ENCODE peak calls at places on chromosome 9, in seven cellular contexts. M, Y, P, W, T, D and L are unnamed samples.

GRCh38 chr9:111099199-111100005 is 61.1 kb upstream of the LPAR1 start:
- DNase-seq in D (no peak), W (no peak), T (peak), P (peak), Y (peak), M (peak), L (peak)

GRCh38 chr9:76521906-76522305 is 62.9 kb downstream of the GCNT1 start:
- DNase-seq in T (no peak), W (no peak), M (peak), P (no peak), Y (no peak), D (no peak), L (no peak)

GRCh38 chr9:103193992-103194391 is 198.9 kb downstream of the CYLC2 start:
- DNase-seq in M (no peak), D (no peak), Y (no peak), P (no peak), T (no peak), W (no peak), L (no peak)

GRCh38 chr9:25029724-25030123 is 484.0 kb upstream of the IZUMO3 start:
- DNase-seq in P (no peak), W (no peak), D (no peak), M (no peak), T (no peak), Y (no peak), L (no peak)

GRCh38 chr9:126915281-126915816 is 767 bp downstream of the RALGPS1 start:
- DNase-seq in T (no peak), Y (peak), W (no peak), M (peak), P (peak), D (peak), L (peak)

GRCh38 chr9:98944130-98945074 is 695 bp downstream of the COL15A1 start:
- DNase-seq in W (no peak), D (peak), P (no peak), T (peak), Y (peak), M (peak), L (peak)

GRCh38 chr9:83707518-83707767 is 315 bp downstream of the UBQLN1 start:
- DNase-seq in M (peak), W (no peak), Y (no peak), D (no peak), P (no peak), T (peak), L (no peak)

GRCh38 chr9:75964431-75964830 is 74.0 kb downstream of the PCSK5 start:
- DNase-seq in M (peak), P (peak), T (no peak), W (no peak), Y (no peak), D (no peak), L (no peak)

GRCh38 chr9:25678147-25678666 is at the start of gene TUSC1:
- DNase-seq in Y (peak), W (peak), T (peak), D (peak), M (peak), P (peak), L (peak)

GRCh38 chr9:96061293-96061987 is 185.9 kb downstream of the ERCC6L2 start:
- DNase-seq in W (peak), T (peak), D (peak), Y (no peak), M (peak), P (peak), L (peak)

GRCh38 chr9:22469928-22470544 is 23.4 kb downstream of the DMRTA1 start:
- DNase-seq in P (peak), T (peak), D (peak), M (peak), W (peak), Y (peak), L (peak)

GRCh38 chr9:27394826-27395201 is 97.9 kb upstream of the EQTN start:
- DNase-seq in W (no peak), D (no peak), P (no peak), T (no peak), M (no peak), Y (no peak), L (no peak)

GRCh38 chr9:93107825-93108161 is 11.8 kb downstream of the CARD19 start:
- DNase-seq in D (no peak), W (no peak), M (no peak), T (no peak), Y (no peak), P (no peak), L (no peak)

GRCh38 chr9:88852794-88853193 is 138.5 kb upstream of the S1PR3 start:
- DNase-seq in M (peak), T (peak), Y (no peak), D (no peak), P (peak), W (peak), L (no peak)

GRCh38 chr9:75087279-75087823 is 604 bp downstream of the NMRK1 start:
- DNase-seq in Y (no peak), W (peak), P (peak), D (no peak), M (peak), T (peak), L (no peak)

GRCh38 chr9:93654351-93654961 is 78.1 kb downstream of the PHF2 start:
- DNase-seq in T (no peak), P (no peak), Y (no peak), D (no peak), W (no peak), M (no peak), L (no peak)

GRCh38 chr9:91100878-91101450 is 260.8 kb downstream of the AUH start:
- DNase-seq in M (peak), P (no peak), W (peak), T (no peak), D (no peak), Y (no peak), L (no peak)

GRCh38 chr9:81028504-81028903 is 660.8 kb downstream of the TLE1 start:
- DNase-seq in D (no peak), Y (no peak), M (peak), W (peak), T (peak), P (peak), L (no peak)

GRCh38 chr9:72894342-72894741 is 58.5 kb downstream of the ALDH1A1 start:
- DNase-seq in P (peak), M (no peak), D (no peak), Y (peak), T (no peak), W (peak), L (no peak)

GRCh38 chr9:36991516-36992134 is 42.4 kb downstream of the PAX5 start:
- DNase-seq in T (no peak), M (peak), P (peak), Y (peak), D (peak), W (no peak), L (peak)

GRCh38 chr9:137302176-137303030 is at the start of gene NRARP:
- DNase-seq in Y (peak), T (peak), D (peak), M (peak), P (peak), W (peak), L (peak)

GRCh38 chr9:257957-258356 is 43.3 kb downstream of the DOCK8 start:
- DNase-seq in Y (no peak), D (no peak), M (no peak), W (no peak), P (no peak), T (no peak), L (no peak)

GRCh38 chr9:126705767-126706697 is 92.3 kb downstream of the LMX1B start:
- DNase-seq in D (peak), Y (no peak), T (peak), W (peak), M (peak), P (peak), L (peak)

GRCh38 chr9:136968333-136969127 is 8.8 kb upstream of the PTGDS start:
- DNase-seq in T (no peak), W (no peak), D (no peak), M (no peak), P (no peak), Y (no peak), L (no peak)

GRCh38 chr9:96680812-96681499 is 25.8 kb upstream of the PRXL2C start:
- DNase-seq in M (no peak), Y (no peak), D (no peak), T (no peak), P (no peak), W (no peak), L (no peak)

GRCh38 chr9:106752581-106752980 is 110.4 kb upstream of the ZNF462 start:
- DNase-seq in M (no peak), W (peak), P (peak), D (no peak), T (peak), Y (no peak), L (no peak)

GRCh38 chr9:77017505-77017894 is 2.0 kb upstream of the FOXB2 start:
- DNase-seq in Y (no peak), W (no peak), T (no peak), D (no peak), P (no peak), M (no peak), L (no peak)

GRCh38 chr9:21709464-21710058 is 92.9 kb upstream of the MTAP start:
- DNase-seq in M (peak), W (peak), Y (peak), P (peak), D (peak), T (peak), L (peak)

GRCh38 chr9:128001411-128002298 is 20.9 kb upstream of the EEIG1 start:
- DNase-seq in P (peak), T (peak), W (peak), D (peak), Y (no peak), M (peak), L (peak)

GRCh38 chr9:116152390-116152789 is 1.2 kb upstream of the PAPPA start:
- DNase-seq in Y (no peak), T (no peak), M (no peak), P (no peak), W (peak), D (no peak), L (no peak)

DNA sequence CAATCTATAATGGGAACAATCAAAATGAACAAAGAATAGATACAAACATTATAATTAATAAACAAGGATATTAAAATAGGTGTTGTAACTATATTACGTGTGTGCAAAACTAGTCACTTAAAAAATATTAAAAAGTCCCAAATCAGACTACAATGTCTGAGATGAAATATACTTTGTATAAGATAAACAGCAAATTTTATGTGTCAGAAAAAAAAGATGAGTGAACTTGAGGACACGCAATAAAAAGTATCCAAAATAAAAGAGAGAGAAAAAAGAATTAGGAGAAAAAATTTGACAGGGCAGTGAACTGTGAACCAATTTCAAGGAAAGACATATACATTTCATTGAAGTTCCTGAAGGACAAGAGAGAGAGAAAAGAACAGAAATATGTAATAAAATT is 37.0 kb downstream of the AGTPBP1 start:
- DNase-seq in W (no peak), T (no peak), D (no peak), M (no peak), P (no peak), Y (no peak), L (no peak)
- H2BK5ac ChIP-seq in W (no peak), T (no peak), D (no peak), M (no peak), P (no peak), Y (no peak), L (no peak)

DNA sequence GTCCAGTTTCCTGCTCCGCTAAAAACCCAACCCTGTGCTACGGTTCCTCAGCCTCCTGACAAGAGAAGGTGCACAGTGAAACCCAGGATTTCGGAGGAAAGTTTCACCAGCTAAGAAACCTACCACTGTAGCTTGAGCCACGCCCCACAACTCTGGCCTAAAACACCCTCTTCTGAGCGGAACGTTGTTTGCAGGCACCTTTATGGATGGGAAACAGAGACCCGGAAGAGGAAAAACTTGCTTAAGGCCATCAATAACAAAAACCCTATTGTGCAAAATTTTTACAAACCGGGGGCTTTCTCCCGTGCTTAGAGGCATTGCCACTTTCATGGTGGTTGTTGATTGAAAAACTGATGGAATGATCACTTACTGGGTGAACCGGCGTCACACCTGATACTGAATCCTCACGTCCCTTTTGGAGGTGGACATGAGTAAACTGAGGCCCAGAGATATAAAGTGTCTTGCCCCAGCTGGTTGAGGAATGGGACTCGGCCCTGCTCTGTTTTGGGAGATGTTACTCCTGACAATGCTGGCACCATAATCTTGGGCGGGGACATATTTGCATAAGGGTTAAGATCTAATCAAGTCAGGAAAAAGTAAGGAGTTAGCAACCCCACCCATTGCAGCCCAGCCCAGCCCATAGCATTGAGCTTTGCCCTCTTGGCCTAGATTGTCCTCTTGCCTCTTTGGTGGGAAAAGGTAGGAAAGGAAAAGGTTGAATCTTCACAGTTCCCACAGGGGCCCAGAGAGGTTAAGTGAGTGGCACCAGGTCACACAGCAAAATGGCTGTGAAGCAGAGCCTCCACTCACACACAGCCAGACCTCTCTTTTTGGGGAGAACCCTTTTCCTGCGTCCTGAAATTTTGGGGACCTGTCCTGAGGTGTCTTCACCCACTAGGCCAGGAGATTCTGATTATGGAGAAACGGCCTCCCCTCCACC is 23.2 kb upstream of the PTGS1 start:
- DNase-seq in T (peak), W (no peak), M (peak), D (no peak), P (peak), Y (no peak), L (no peak)
- H3K27ac ChIP-seq in T (no peak), W (no peak), M (no peak), D (no peak), P (no peak), Y (no peak), L (no peak)

GRCh38 chr9:4740623-4741364 is at the start of gene AK3:
- DNase-seq in Y (peak), M (peak), P (peak), D (peak), T (peak), W (peak), L (peak)
- H2BK5ac ChIP-seq in Y (peak), M (peak), P (peak), D (peak), T (peak), W (peak), L (no peak)

GRCh38 chr9:87336914-87337333 is 160.7 kb upstream of the DAPK1 start:
- DNase-seq in M (peak), P (peak), W (peak), Y (peak), T (peak), D (no peak), L (no peak)

GRCh38 chr9:87337335-87338074 is 160.2 kb upstream of the DAPK1 start:
- DNase-seq in D (no peak), W (no peak), T (peak), Y (peak), M (peak), P (peak), L (peak)

GRCh38 chr9:87333802-87334201 is 163.9 kb upstream of the DAPK1 start:
- DNase-seq in T (no peak), M (peak), Y (no peak), W (no peak), P (no peak), D (no peak), L (no peak)

GRCh38 chr9:87336407-87336806 is 161.3 kb upstream of the DAPK1 start:
- DNase-seq in D (no peak), T (peak), P (peak), M (peak), Y (no peak), W (no peak), L (no peak)

GRCh38 chr9:87334366-87334765 is 163.3 kb upstream of the DAPK1 start:
- DNase-seq in M (peak), P (no peak), T (no peak), Y (no peak), W (no peak), D (no peak), L (no peak)
- H3K27ac ChIP-seq in M (no peak), P (no peak), T (no peak), Y (no peak), W (no peak), D (no peak), L (no peak)

DNA sequence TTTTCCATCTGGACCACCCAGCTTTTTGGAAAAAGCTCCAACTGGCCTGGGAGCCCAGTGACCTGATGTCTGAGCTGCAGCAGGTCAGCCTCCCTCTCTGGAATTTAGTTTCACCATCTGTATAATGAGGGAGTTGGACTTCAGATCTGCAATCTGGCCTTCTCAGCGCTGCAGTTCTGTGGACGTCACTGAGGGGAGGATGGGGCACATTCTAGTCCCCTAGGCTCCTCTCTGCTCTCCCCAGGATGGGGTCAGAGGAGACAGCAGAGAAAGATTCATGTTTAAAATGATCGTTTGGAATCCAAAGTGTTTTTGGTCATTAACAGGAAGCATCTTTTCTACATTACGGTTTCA is 10.2 kb downstream of the OR13J1 start:
- DNase-seq in T (no peak), W (no peak), D (peak), P (no peak), M (no peak), Y (no peak), L (no peak)
- H2BK5ac ChIP-seq in T (no peak), W (no peak), D (no peak), P (no peak), M (no peak), Y (no peak), L (no peak)

GRCh38 chr9:132647806-132648205 is 22.0 kb downstream of the DDX31 start:
- DNase-seq in P (no peak), Y (no peak), T (no peak), W (peak), D (no peak), M (no peak), L (no peak)

GRCh38 chr9:132648685-132649084 is 21.1 kb downstream of the DDX31 start:
- DNase-seq in P (no peak), W (no peak), D (no peak), T (no peak), Y (no peak), M (no peak), L (no peak)

GRCh38 chr9:132648283-132648682 is 21.5 kb downstream of the DDX31 start:
- DNase-seq in P (no peak), D (no peak), Y (no peak), M (no peak), W (no peak), T (no peak), L (no peak)

GRCh38 chr9:132647355-132647754 is 22.4 kb downstream of the DDX31 start:
- DNase-seq in T (peak), D (no peak), W (peak), Y (no peak), M (peak), P (no peak), L (no peak)

DNA sequence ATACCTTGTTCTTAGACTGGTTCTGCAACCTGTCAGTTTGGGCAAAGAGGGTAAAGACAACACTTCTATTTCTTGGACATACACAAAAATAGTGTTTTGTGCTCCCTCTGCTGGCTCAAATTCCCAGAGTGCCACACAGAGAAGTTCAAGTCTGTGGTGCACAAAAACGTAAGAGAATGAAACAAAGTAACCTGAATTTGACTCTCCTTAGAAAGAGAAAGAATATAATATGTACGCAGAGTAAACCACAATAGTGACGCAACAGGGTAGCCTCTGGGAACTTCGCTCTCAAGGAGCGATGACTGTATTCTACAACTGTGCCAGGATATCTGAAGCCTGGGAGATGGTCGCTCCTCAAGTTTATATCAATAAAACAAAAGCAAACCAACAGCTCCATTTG is 18.5 kb downstream of the DDX31 start:
- DNase-seq in T (peak), W (peak), Y (no peak), D (no peak), P (no peak), M (peak), L (no peak)
- H3K27ac ChIP-seq in T (no peak), W (no peak), Y (no peak), D (no peak), P (no peak), M (no peak), L (no peak)

GRCh38 chr9:124052401-124052800 is 40.8 kb downstream of the LHX2 start:
- DNase-seq in Y (no peak), M (no peak), W (no peak), D (no peak), P (no peak), T (no peak), L (no peak)
- H2BK5ac ChIP-seq in Y (no peak), M (no peak), W (no peak), D (no peak), P (no peak), T (no peak), L (no peak)

GRCh38 chr9:9847750-9848149 is 765.1 kb downstream of the PTPRD start:
- DNase-seq in D (no peak), M (no peak), T (no peak), Y (no peak), P (no peak), W (no peak), L (no peak)
- H3K27ac ChIP-seq in D (no peak), M (no peak), T (no peak), Y (no peak), P (no peak), W (no peak), L (no peak)

GRCh38 chr9:23543420-23543819 is 282.6 kb downstream of the ELAVL2 start:
- DNase-seq in M (no peak), T (peak), Y (no peak), P (peak), D (no peak), W (no peak), L (no peak)
- H2BK5ac ChIP-seq in M (no peak), T (no peak), Y (no peak), P (no peak), D (no peak), W (no peak), L (no peak)